ENCODE peak calls at places on chromosomes 6 and 20, in five cellular contexts. L is H9, W is kidney, Z is spleen, Q is upper lobe of right lung. P is an unnamed sample. For H3K4me1, the result is how much of the 10 kb centered on the place peaks cover.

GRCh38 chr20:52665441-52665840 is 306.7 kb upstream of the TSHZ2 start:
- DNase-seq in L (no peak), W (no peak), Z (no peak), Q (no peak), P (no peak)

GRCh38 chr6:26141378-26141901 is 54.2 kb downstream of the HFE start:
- DNase-seq in L (no peak), W (no peak), Z (no peak), Q (no peak), P (no peak)

GRCh38 chr6:136085370-136086115 is 164.6 kb downstream of the MTFR2 start:
- DNase-seq in L (no peak), W (no peak), Z (no peak), Q (no peak), P (no peak)

GRCh38 chr6:39049575-39050283 is 1.1 kb downstream of the GLP1R start:
- DNase-seq in L (peak), W (no peak), Z (peak), Q (peak), P (no peak)

GRCh38 chr6:133559926-133560325 is 318.8 kb downstream of the EYA4 start:
- DNase-seq in L (no peak), W (no peak), Z (no peak), Q (no peak), P (no peak)

GRCh38 chr6:52325695-52326471 is 36.1 kb upstream of the PAQR8 start:
- DNase-seq in L (peak), W (no peak), Z (no peak), Q (no peak), P (no peak)

GRCh38 chr6:84687487-84687886 is 76.9 kb downstream of the TBX18 start:
- DNase-seq in L (no peak), W (no peak), Z (no peak), Q (no peak), P (no peak)

GRCh38 chr6:138540468-138540867 is 41.2 kb upstream of the NHSL1 start:
- DNase-seq in L (no peak), W (no peak), Z (no peak), Q (no peak), P (no peak)

GRCh38 chr6:41920921-41921711 is at the start of the genes BYSL and MED20:
- DNase-seq in L (peak), W (peak), Z (peak), Q (peak), P (peak)

GRCh38 chr6:41927253-41927652 is 6.0 kb downstream of the BYSL start:
- DNase-seq in L (no peak), W (no peak), Z (no peak), Q (no peak), P (no peak)

GRCh38 chr6:41917528-41917927 is 3.4 kb downstream of the MED20 start:
- DNase-seq in L (no peak), W (no peak), Z (no peak), Q (no peak), P (no peak)

GRCh38 chr6:41922154-41922553 is 855 bp downstream of the BYSL start:
- DNase-seq in L (no peak), W (no peak), Z (no peak), Q (no peak), P (no peak)

DNA sequence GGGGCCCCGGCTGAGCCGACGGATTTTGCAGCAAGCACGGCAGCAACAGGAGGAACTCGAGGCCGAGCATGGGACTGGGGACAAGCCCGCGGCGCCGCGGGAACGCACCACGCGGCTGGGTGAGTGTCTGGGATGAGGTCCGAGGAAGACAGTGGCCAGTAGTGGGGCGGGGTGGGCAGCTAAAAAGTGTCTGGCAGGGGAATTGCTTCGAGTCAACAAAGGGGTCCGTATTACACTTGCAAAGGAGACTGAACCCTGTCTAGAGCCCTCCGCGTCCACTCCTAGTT is 356 bp downstream of the BYSL start:
- DNase-seq in L (no peak), W (no peak), Z (no peak), Q (no peak), P (no peak)
- H3K4me1 ChIP-seq in L (under half), W (under half), Z (under half), Q (under half), P (under half)

GRCh38 chr6:56745081-56745480 is 102.4 kb upstream of the DST start:
- DNase-seq in L (no peak), W (no peak), Z (no peak), Q (no peak), P (no peak)
- H3K4me1 ChIP-seq in L (under half), W (under half), Z (under half), Q (under half), P (under half)

DNA sequence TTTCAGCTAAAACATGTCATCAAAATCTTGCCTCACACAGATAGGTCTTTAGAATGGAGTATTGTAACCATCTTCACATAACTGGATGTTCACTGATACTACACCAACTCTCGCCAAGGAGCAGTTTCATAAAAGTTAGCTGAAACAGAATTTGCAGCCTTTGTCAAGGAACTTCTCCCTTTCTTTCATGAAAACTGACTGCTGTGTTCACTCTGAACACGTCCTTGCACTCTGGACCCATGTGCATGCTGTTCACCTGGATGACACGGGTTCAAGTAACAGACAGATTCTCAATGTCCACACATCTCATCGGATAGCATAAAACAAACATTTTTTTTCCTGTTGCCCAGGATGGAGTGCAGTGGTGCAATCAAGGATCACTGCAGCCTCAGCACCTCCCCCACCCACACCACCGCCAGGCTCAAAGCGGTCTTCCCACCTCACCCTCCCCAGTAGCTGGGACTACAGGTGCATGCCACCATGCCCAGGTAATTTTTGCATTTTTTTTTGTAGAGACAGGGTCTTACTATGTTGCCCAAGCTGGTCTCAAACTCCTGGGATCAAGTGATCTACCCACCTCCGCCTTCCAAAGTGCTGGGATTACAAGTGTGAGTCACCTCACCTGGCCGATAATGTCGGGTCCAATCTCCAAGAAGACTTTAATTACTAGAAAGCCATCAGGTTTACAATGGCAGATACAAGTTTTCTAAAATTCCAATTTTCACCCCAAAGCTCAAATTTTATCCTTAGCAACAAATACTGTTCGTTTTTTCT is 9.4 kb downstream of the DIDO1 start:
- DNase-seq in L (no peak), W (no peak), Z (no peak), Q (no peak), P (no peak)
- H3K4me1 ChIP-seq in L (under half), W (under half), Z (half or more), Q (half or more), P (under half)

DNA sequence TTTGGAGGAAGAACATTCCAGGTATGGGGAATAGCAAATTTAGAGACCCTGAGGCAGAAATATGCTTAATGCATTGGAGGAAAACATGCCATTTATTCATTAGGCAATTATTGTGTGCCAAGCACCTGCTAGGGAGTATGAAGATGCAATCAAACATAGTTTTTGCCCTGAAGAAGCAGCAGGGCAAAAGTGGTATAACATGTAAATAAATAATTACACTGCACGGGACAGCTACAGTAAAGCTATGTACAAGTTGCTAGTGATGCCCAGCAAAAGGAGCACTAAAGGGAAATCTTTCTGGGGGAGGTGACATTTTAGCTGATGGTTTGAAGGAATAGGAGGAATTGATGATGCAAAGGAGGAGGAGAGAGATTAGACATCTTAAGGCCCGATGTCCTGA is 626 bp upstream of the TJAP1 start:
- DNase-seq in L (no peak), W (no peak), Z (no peak), Q (no peak), P (no peak)
- H3K4me1 ChIP-seq in L (under half), W (under half), Z (under half), Q (under half), P (under half)